ENCODE peak calls at places on chromosome 6, in four cellular contexts. Y, J, U and I are unnamed samples.

GRCh38 chr6:161429921-161430490 is 156.1 kb upstream of the AGPAT4 start:
- DNase-seq in U (no peak), Y (no peak), J (no peak), I (no peak)

GRCh38 chr6:108127826-108128225 is 38.0 kb upstream of the NR2E1 start:
- DNase-seq in Y (no peak), U (no peak), J (no peak), I (no peak)

GRCh38 chr6:168124921-168125320 is 45.9 kb upstream of the FRMD1 start:
- DNase-seq in Y (no peak), J (no peak), U (no peak), I (no peak)

GRCh38 chr6:132070356-132070755 is 119.2 kb upstream of the CCN2 start:
- DNase-seq in J (no peak), U (no peak), Y (no peak), I (no peak)

GRCh38 chr6:84220809-84221409 is 6.5 kb downstream of the CEP162 start:
- DNase-seq in J (no peak), U (no peak), Y (peak; percentile 12), I (peak; percentile 36)

GRCh38 chr6:117547688-117548621 is 54.4 kb downstream of the GOPC start:
- DNase-seq in Y (no peak), U (no peak), J (peak; percentile 56), I (peak; percentile 54)

GRCh38 chr6:142918339-142919042 is 26.5 kb downstream of the HIVEP2 start:
- DNase-seq in U (no peak), J (no peak), Y (no peak), I (no peak)

GRCh38 chr6:19210849-19211590 is 626.1 kb upstream of the ID4 start:
- DNase-seq in J (peak; percentile 75), Y (peak; percentile 62), U (peak; percentile 15), I (no peak)

GRCh38 chr6:7909323-7910276 is 988 bp downstream of the TXNDC5 start:
- DNase-seq in U (no peak), Y (peak; percentile 71), J (peak; percentile 74), I (peak; percentile 27)

GRCh38 chr6:168044521-168045130 is 34.4 kb downstream of the FRMD1 start:
- DNase-seq in U (no peak), J (no peak), Y (no peak), I (no peak)

GRCh38 chr6:50990750-50991446 is 172.2 kb downstream of the TFAP2B start:
- DNase-seq in J (no peak), Y (no peak), U (no peak), I (no peak)

GRCh38 chr6:145801021-145801420 is 13.6 kb downstream of the FBXO30 start:
- DNase-seq in J (no peak), U (no peak), Y (no peak), I (no peak)

GRCh38 chr6:149660028-149660427 is 11.5 kb upstream of the KATNA1 start:
- DNase-seq in J (no peak), Y (no peak), U (no peak), I (no peak)

GRCh38 chr6:41746068-41746467 is 1.1 kb downstream of the PGC start:
- DNase-seq in J (no peak), Y (no peak), U (no peak), I (no peak)

GRCh38 chr6:158376650-158377081 is 64.4 kb downstream of the TULP4 start:
- DNase-seq in J (no peak), Y (no peak), U (no peak), I (peak; percentile 89)

GRCh38 chr6:39934060-39934757 is at the start of gene MOCS1:
- DNase-seq in J (peak; percentile 90), Y (peak; percentile 87), U (peak; percentile 56), I (peak; percentile 47)

GRCh38 chr6:166270706-166271375 is 37.4 kb downstream of the PRR18 start:
- DNase-seq in J (no peak), U (no peak), Y (no peak), I (no peak)

GRCh38 chr6:34709386-34709785 is 12.8 kb upstream of the ILRUN start:
- DNase-seq in U (no peak), J (no peak), Y (no peak), I (peak; percentile 83)

GRCh38 chr6:138482816-138483215 is 16.5 kb downstream of the NHSL1 start:
- DNase-seq in Y (no peak), U (no peak), J (no peak), I (no peak)

GRCh38 chr6:152748843-152749242 is 1.8 kb upstream of the VIP start:
- DNase-seq in U (no peak), Y (peak; percentile 9), J (no peak), I (peak; percentile 33)

GRCh38 chr6:52555531-52556228 is 21.2 kb downstream of the TRAM2 start:
- DNase-seq in U (no peak), Y (no peak), J (no peak), I (peak; percentile 69)

GRCh38 chr6:82953871-82954270 is 111.8 kb downstream of the UBE3D start:
- DNase-seq in Y (peak; percentile 65), U (no peak), J (no peak), I (peak; percentile 31)

GRCh38 chr6:148382856-148383255 is 40.2 kb downstream of the SASH1 start:
- DNase-seq in Y (no peak), U (no peak), J (no peak), I (peak; percentile 20)

GRCh38 chr6:134372603-134373281 is 54.8 kb upstream of the SGK1 start:
- DNase-seq in U (no peak), Y (no peak), J (no peak), I (peak; percentile 86)

GRCh38 chr6:166203003-166203640 is 35.5 kb upstream of the TBXT start:
- DNase-seq in Y (no peak), J (no peak), U (no peak), I (peak; percentile 9)

GRCh38 chr6:90720404-90720803 is 133.5 kb upstream of the MAP3K7 start:
- DNase-seq in U (no peak), J (no peak), Y (no peak), I (no peak)

GRCh38 chr6:158418501-158418900 is 106.2 kb downstream of the TULP4 start:
- DNase-seq in Y (no peak), J (no peak), U (no peak), I (peak; percentile 8)

GRCh38 chr6:143878272-143878760 is 14.0 kb downstream of the ZC2HC1B start:
- DNase-seq in Y (no peak), U (no peak), J (no peak), I (no peak)

DNA sequence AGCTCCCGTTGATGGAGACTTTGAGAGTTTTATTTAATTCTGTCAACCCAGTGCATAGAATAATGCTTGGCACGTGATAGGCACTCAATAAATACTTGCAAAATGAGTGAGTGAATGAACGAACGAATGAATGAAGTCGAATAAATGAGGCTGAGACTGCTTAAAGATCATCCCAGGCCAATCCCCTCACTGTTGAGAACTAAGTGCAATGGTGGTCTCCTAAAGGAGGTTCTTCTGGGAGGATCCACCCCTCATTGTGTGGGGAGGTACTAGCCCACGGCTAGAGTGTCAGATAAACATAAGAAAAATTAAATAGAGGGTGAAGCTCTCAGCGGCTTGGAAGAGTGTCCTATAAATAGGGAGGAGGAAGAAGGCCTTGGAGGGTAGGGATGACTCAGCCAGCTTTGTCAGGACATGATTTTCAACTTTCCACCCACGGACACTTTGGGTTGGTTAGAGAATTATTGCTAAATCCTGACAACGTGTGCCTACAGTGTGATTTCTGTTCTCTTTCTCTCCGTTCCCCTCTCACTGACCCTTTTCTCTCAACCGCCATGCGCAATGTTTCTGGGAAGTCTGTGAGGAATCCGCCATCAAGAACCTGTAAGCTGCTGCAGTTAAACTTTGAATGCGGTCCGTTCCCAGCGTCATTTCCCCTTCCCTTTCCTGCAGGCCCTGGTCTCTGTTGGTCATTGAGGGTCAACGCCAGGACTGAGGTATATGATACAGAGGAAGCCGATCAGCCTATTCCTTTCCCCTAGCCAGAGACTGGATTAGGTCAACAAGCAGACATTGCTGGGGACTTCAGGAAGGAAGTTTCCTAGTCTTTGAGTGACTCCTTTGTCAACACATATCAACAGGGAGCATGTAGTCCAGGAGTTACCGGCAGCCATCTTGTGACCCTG is 179.2 kb upstream of the JARID2 start:
- DNase-seq in Y (no peak), U (no peak), J (no peak), I (peak; percentile 90)
- H2BK15ac ChIP-seq in Y (no peak overlapping the region), U (no peak overlapping the region), J (no peak overlapping the region), I (peak overlapping the region; percentile 97)

DNA sequence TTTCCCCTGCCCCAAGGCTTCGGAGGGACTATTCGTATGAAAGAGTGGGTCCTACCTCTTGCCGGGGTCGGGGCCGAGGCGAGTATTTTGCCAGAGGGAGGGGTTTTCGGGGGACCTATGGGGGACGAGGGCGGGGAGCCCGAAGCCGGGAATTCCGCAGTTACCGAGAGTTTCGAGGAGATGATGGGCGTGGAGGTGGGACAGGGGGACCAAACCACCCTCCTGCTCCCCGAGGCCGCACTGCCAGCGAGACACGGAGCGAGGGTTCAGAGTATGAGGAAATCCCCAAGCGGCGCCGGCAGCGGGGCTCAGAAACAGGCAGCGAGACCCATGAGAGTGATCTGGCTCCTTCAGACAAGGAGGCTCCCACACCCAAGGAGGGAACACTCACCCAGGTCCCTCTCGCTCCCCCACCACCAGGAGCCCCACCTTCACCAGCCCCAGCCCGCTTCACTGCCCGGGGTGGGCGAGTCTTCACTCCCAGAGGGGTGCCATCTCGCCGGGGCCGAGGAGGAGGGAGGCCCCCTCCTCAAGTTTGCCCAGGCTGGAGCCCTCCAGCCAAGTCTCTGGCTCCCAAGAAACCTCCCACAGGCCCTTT is 11.3 kb downstream of the PRRC2A start:
- DNase-seq in U (no peak), J (no peak), Y (no peak), I (no peak)
- H4K5ac ChIP-seq in U (no peak overlapping the region), J (no peak overlapping the region), Y (no peak overlapping the region), I (no peak overlapping the region)

GRCh38 chr6:1388927-1389790 is at the start of gene FOXF2:
- DNase-seq in J (peak; percentile 79), U (no peak), Y (peak; percentile 73), I (no peak)
- H2BK15ac ChIP-seq in J (no peak within 1 kb of the TSS), U (no peak within 1 kb of the TSS), Y (no peak within 1 kb of the TSS), I (no peak within 1 kb of the TSS)

DNA sequence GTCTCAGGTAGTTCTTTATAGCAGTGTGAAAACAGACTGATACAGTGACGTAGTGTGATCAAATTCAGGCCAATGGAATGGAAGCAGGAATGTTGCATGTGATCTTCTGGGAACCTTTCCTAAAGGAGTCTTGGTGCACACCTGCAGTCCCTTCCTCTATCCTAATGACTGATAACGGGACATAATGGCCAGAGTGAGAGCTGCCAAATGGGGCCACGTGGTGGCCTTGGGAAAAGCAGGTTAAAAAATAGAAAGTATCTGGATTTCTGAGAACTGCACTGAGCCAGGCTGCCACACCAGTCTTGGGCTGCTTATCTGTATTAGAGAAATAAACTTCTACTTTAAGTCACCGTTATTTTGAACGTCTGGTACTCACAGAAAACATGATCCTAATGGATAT is 51.9 kb downstream of the MEP1A start:
- DNase-seq in U (no peak), Y (no peak), J (no peak), I (no peak)
- H4K5ac ChIP-seq in U (no peak overlapping the region), Y (no peak overlapping the region), J (no peak overlapping the region), I (no peak overlapping the region)

GRCh38 chr6:44194326-44194725 is 22.4 kb upstream of the MYMX start:
- DNase-seq in U (no peak), J (no peak), Y (no peak), I (no peak)

GRCh38 chr6:44189257-44189656 is 27.5 kb upstream of the MYMX start:
- DNase-seq in Y (no peak), U (no peak), J (no peak), I (no peak)

GRCh38 chr6:44190712-44191111 is 26.0 kb upstream of the MYMX start:
- DNase-seq in Y (no peak), U (no peak), J (no peak), I (no peak)

GRCh38 chr6:44193307-44193910 is 23.3 kb upstream of the MYMX start:
- DNase-seq in J (no peak), Y (no peak), U (no peak), I (no peak)

GRCh38 chr6:44192428-44193041 is 24.2 kb upstream of the MYMX start:
- DNase-seq in U (no peak), J (peak; percentile 62), Y (peak; percentile 55), I (no peak)
- H2BK15ac ChIP-seq in U (peak overlapping the region; percentile 72), J (no peak overlapping the region), Y (no peak overlapping the region), I (no peak overlapping the region)

GRCh38 chr6:20716865-20717264 is 182.6 kb downstream of the CDKAL1 start:
- DNase-seq in U (no peak), Y (no peak), J (no peak), I (no peak)
- H4K5ac ChIP-seq in U (no peak overlapping the region), Y (no peak overlapping the region), J (no peak overlapping the region), I (no peak overlapping the region)